ENCODE peak calls at places on chromosome 22, in seven cellular contexts. S is HCT116, J is HepG2, B is H1, E is WTC11, D is endothelial cell of umbilical vein, T is A549. Y is an unnamed sample.
A peak's percentile ranks its signal among the peaks of the same experiment; 100 is the strongest.

GRCh38 chr22:40482391-40482790 is 112.0 kb downstream of the SGSM3 start:
- DNase-seq in S (no peak), T (no peak), D (no peak), J (no peak), B (no peak), E (no peak), Y (no peak)

GRCh38 chr22:39661842-39662676 is 91.5 kb downstream of the CACNA1I start:
- DNase-seq in D (no peak), B (peak; percentile 71), T (no peak), J (no peak), S (no peak), E (peak; percentile 96), Y (no peak)

GRCh38 chr22:23144432-23144831 is 845 bp upstream of the RAB36 start:
- DNase-seq in D (no peak), E (no peak), J (no peak), S (no peak), T (no peak), B (no peak), Y (no peak)

GRCh38 chr22:30459206-30460052 is 12.4 kb downstream of the SEC14L3 start:
- DNase-seq in J (peak; percentile 12), S (no peak), E (peak; percentile 50), D (no peak), T (no peak), B (no peak), Y (peak; percentile 51)

GRCh38 chr22:27591060-27591459 is 210.5 kb downstream of the MN1 start:
- DNase-seq in T (no peak), D (no peak), J (no peak), S (no peak), B (no peak), E (no peak), Y (no peak)

GRCh38 chr22:36467042-36467810 is 14.2 kb downstream of the TXN2 start:
- DNase-seq in S (peak; percentile 46), B (no peak), J (no peak), E (no peak), T (no peak), D (no peak), Y (peak; percentile 89)

GRCh38 chr22:22886546-22886945 is 1.1 kb upstream of the IGLL5 start:
- DNase-seq in E (no peak), J (no peak), S (no peak), D (no peak), T (no peak), B (no peak), Y (no peak)

GRCh38 chr22:33918676-33919590 is 1.3 kb downstream of the LARGE1 start:
- DNase-seq in S (no peak), D (no peak), B (no peak), T (no peak), E (peak; percentile 23), J (peak; percentile 26), Y (peak; percentile 81)

GRCh38 chr22:41668971-41669911 is 19.4 kb downstream of the SNU13 start:
- DNase-seq in J (no peak), B (no peak), E (no peak), S (no peak), D (peak; percentile 37), T (peak; percentile 24), Y (no peak)

GRCh38 chr22:49212002-49212401 is 615.7 kb downstream of the BRD1 start:
- DNase-seq in E (peak; percentile 2), T (no peak), S (no peak), B (no peak), D (no peak), J (no peak), Y (no peak)

GRCh38 chr22:23557467-23557866 is 22.6 kb downstream of the IGLL1 start:
- DNase-seq in E (no peak), S (no peak), J (no peak), D (no peak), B (no peak), T (no peak), Y (no peak)

GRCh38 chr22:32850591-32851517 is 49.3 kb downstream of the TIMP3 start:
- DNase-seq in S (no peak), T (no peak), E (no peak), D (no peak), J (no peak), B (no peak), Y (no peak)

GRCh38 chr22:20741634-20742581 is 32.0 kb upstream of the SERPIND1 start:
- DNase-seq in E (peak; percentile 52), D (peak; percentile 34), S (peak; percentile 18), T (peak; percentile 32), B (no peak), J (peak; percentile 44), Y (peak; percentile 23)

GRCh38 chr22:24583972-24584790 is 8.7 kb downstream of the LRRC75B start:
- DNase-seq in S (no peak), B (no peak), E (no peak), T (no peak), J (no peak), D (no peak), Y (no peak)

GRCh38 chr22:37018815-37019308 is 385 bp downstream of the TST start:
- DNase-seq in T (no peak), E (peak; percentile 72), B (no peak), J (peak; percentile 40), D (peak; percentile 44), S (no peak), Y (peak; percentile 45)

GRCh38 chr22:37176464-37177061 is 11.5 kb downstream of the C1QTNF6 start:
- DNase-seq in T (no peak), E (no peak), B (no peak), S (no peak), D (peak; percentile 96), J (no peak), Y (peak; percentile 47)

GRCh38 chr22:36671398-36671797 is 32.2 kb downstream of the CACNG2 start:
- DNase-seq in S (no peak), D (no peak), B (no peak), E (no peak), J (no peak), T (no peak), Y (no peak)

GRCh38 chr22:31087744-31088215 is 6.7 kb downstream of the SMTN start:
- DNase-seq in B (no peak), S (no peak), J (no peak), T (no peak), E (no peak), D (no peak), Y (no peak)

GRCh38 chr22:38315801-38316339 is 1.4 kb downstream of the CSNK1E start:
- DNase-seq in D (no peak), T (no peak), S (no peak), E (no peak), B (no peak), J (no peak), Y (peak; percentile 32)

DNA sequence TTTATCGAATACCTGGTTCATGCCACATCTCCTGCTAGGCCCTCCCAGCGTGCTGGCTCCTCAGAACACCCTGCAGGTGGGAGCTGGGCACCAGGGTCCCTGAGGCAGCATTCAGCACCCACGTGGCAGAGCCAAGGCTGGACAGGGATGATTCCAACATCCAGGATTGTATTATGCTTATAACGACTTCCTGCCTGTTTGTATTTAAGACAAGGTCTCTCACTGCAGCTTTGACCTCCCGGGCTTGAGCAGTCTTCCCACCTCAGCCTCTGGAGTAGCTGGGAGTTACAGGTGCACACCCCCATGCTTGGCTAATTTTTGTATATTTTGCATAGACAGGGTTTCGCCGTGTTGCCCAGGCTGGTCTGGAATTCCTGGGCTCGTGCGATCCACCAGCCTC is 64.7 kb upstream of the WNT7B start:
- DNase-seq in D (no peak), B (no peak), E (peak; percentile 1), S (no peak), T (no peak), J (no peak), Y (no peak)
- TF ChIP-seq MAX in D (no peak), B (no peak), E (no peak), S (no peak), T (no peak), J (no peak), Y (no peak)

DNA sequence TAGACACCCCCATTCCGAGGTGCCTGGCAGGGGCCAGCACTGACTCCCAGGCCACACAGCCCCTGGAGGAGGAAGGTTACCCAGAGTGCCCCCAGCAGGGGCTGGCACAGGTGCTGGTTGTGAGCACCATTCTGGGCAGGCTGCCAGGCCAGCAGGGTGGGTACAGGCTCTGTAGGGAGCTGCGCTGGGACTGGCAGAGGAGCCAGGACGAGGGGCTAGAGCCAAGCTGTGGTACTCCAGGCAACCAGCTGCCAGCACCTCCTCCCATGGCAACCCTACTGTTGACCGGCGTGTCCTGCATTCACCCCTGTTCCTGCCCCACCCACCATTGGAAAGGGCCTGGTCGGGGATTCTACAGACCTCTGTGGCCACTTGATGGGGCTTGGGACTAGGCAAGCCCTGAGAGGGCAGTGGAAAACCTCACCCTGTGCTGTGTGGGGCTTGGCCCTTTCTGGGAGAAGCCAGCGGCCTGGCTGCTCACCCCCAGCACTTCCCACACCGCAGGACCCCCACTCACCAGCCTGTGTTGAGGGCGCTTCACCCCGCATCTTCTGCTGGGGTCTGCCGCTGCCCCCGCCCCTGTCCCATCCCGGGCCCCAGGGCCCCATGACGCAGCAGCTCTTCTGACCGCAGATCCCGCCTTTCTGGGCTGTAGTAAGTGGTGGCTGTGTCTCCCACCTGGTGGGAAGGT is 1.9 kb downstream of the CLDN5 start:
- DNase-seq in T (no peak), B (no peak), S (no peak), J (no peak), E (no peak), D (peak; percentile 28), Y (no peak)
- TF ChIP-seq MAX in T (no peak), B (no peak), S (no peak), J (no peak), E (no peak), D (no peak), Y (no peak)

DNA sequence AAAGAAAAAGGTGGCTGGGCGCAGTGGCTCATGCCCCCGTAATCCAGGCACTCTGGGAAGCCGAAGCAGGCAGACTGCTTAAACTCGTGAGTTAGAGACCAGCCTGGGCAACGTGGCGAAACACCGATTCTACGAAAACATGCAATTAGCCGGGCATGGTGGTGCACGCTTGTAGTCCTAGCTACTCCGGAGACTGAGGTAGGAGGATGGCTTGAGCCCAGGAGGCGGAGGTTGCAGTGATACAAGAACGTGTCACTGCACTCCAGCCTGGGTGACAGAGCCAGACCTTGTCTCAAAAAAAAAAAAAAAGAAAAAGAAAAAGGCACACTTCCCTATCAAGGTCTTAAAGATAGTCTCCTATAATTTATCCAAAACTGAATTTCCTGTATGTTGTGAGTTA is 39.4 kb downstream of the DGCR2 start:
- DNase-seq in S (no peak), T (no peak), B (no peak), J (no peak), E (no peak), D (no peak), Y (no peak)
- TF ChIP-seq MAX in S (no peak), T (no peak), B (no peak), J (no peak), E (no peak), D (no peak), Y (no peak)

GRCh38 chr22:35451602-35452001 is 51.7 kb downstream of the MCM5 start:
- DNase-seq in J (no peak), S (no peak), D (no peak), B (no peak), E (no peak), T (no peak), Y (no peak)
- TF ChIP-seq MAX in J (no peak), S (no peak), D (no peak), B (no peak), E (no peak), T (no peak), Y (no peak)